ENCODE peak calls at places on chromosomes 4 and X, in nine cellular contexts. Y, P, W, I, U, K, C, Z and S are unnamed samples.
A peak's percentile ranks its signal among the peaks of the same experiment; 100 is the strongest.

GRCh38 chr4:76881375-76881774 is 16.6 kb downstream of the SOWAHB start:
- DNase-seq in Y (no peak), W (no peak), C (no peak), I (no peak), K (no peak), U (peak; percentile 44), P (no peak), Z (no peak), S (no peak)

GRCh38 chrX:123962006-123962485 is 540 bp downstream of the STAG2 start:
- DNase-seq in K (no peak), W (no peak), Z (no peak), I (peak; percentile 71), U (no peak), Y (no peak), P (no peak), C (no peak), S (peak; percentile 13)

GRCh38 chr4:26131711-26132110 is 189.1 kb upstream of the RBPJ start:
- DNase-seq in W (no peak), Z (no peak), Y (no peak), U (no peak), C (no peak), P (peak; percentile 2), I (peak; percentile 10), K (no peak), S (no peak)

GRCh38 chr4:144754562-144755410 is 108.8 kb downstream of the HHIP start:
- DNase-seq in C (no peak), I (no peak), K (no peak), Y (no peak), Z (no peak), W (no peak), P (no peak), U (no peak), S (peak; percentile 30)

GRCh38 chrX:148270499-148270898 is 229.9 kb upstream of the AFF2 start:
- DNase-seq in I (peak; percentile 74), P (no peak), K (no peak), Z (no peak), C (no peak), U (no peak), W (no peak), Y (no peak), S (no peak)

GRCh38 chr4:124806403-124806802 is 93.9 kb upstream of the ANKRD50 start:
- DNase-seq in U (no peak), W (no peak), Z (no peak), P (no peak), Y (no peak), I (no peak), K (no peak), C (no peak), S (no peak)

GRCh38 chr4:184762100-184762499 is 28.2 kb upstream of the CENPU start:
- DNase-seq in W (no peak), P (no peak), Z (no peak), I (peak; percentile 91), K (no peak), C (no peak), U (no peak), Y (no peak), S (no peak)

GRCh38 chr4:106056914-106057313 is 161.6 kb downstream of the NPNT start:
- DNase-seq in I (no peak), P (no peak), Z (no peak), U (no peak), Y (no peak), W (no peak), K (no peak), C (no peak), S (no peak)

GRCh38 chrX:55056820-55057690 is 17.8 kb upstream of the PAGE2B start:
- DNase-seq in Z (no peak), P (no peak), U (no peak), Y (no peak), K (no peak), I (peak; percentile 50), W (peak; percentile 34), C (no peak), S (peak; percentile 1)

GRCh38 chrX:46574337-46574940 is 874 bp downstream of the CHST7 start:
- DNase-seq in U (peak; percentile 56), I (peak; percentile 60), C (no peak), K (no peak), Y (peak; percentile 8), W (peak; percentile 18), P (no peak), Z (no peak), S (no peak)

GRCh38 chr4:37219251-37219650 is 25.3 kb upstream of the NWD2 start:
- DNase-seq in I (no peak), Z (no peak), Y (no peak), U (peak; percentile 96), C (no peak), K (no peak), W (no peak), P (no peak), S (peak; percentile 20)

GRCh38 chr4:39406763-39407583 is at the start of gene KLB:
- DNase-seq in U (no peak), W (no peak), P (no peak), K (no peak), C (peak; percentile 60), Z (no peak), Y (no peak), I (no peak), S (no peak)

GRCh38 chr4:160414516-160414915 is 1311.6 kb downstream of the RAPGEF2 start:
- DNase-seq in Y (no peak), Z (no peak), P (no peak), C (no peak), K (no peak), W (no peak), I (no peak), U (no peak), S (no peak)

GRCh38 chr4:81432825-81433224 is 38.9 kb downstream of the RASGEF1B start:
- DNase-seq in U (no peak), I (no peak), C (no peak), Y (no peak), K (no peak), Z (no peak), W (no peak), P (no peak), S (no peak)

GRCh38 chrX:7706032-7706431 is 136.9 kb upstream of the VCX start:
- DNase-seq in P (no peak), Z (no peak), Y (no peak), W (no peak), U (peak; percentile 24), C (no peak), I (no peak), K (no peak), S (no peak)